ENCODE peak calls at places on chromosomes 11 and 22, in five cellular contexts. Z is activated T-helper 1 cell treated with Interleukin-2 at 50 U/mL for 16 hours, L is A172, S is NCI-H1105 treated with DMSO at 0.1 percent for 48 hours, V is HepG2. T is an unnamed sample.

GRCh38 chr11:2954263-2954662 is 25.0 kb upstream of the PHLDA2 start:
- DNase-seq in Z (no peak), L (peak; percentile 58), S (no peak), V (no peak), T (no peak)

GRCh38 chr11:126231725-126232459 is 20.3 kb downstream of the FAM118B start:
- DNase-seq in Z (no peak), L (no peak), S (peak; percentile 94), V (no peak), T (no peak)

GRCh38 chr11:60970369-60970774 is 1.1 kb upstream of the CD6 start:
- DNase-seq in Z (peak; percentile 69), L (peak; percentile 26), S (no peak), V (peak; percentile 16), T (no peak)

GRCh38 chr11:94151903-94152677 is 23.4 kb downstream of the PANX1 start:
- DNase-seq in Z (no peak), L (peak; percentile 79), S (no peak), V (peak; percentile 72), T (no peak)

GRCh38 chr22:28819253-28820096 is 19.1 kb upstream of the XBP1 start:
- DNase-seq in Z (no peak), L (no peak), S (no peak), V (peak; percentile 91), T (no peak)

GRCh38 chr22:20807315-20807752 is 33.4 kb downstream of the SERPIND1 start:
- DNase-seq in Z (no peak), L (peak; percentile 69), S (no peak), V (no peak), T (no peak)

GRCh38 chr11:112554586-112554985 is 293.9 kb upstream of the PLET1 start:
- DNase-seq in Z (no peak), L (peak; percentile 4), S (no peak), V (no peak), T (no peak)

GRCh38 chr11:71563401-71563800 is 2.0 kb upstream of the KRTAP5-10 start:
- DNase-seq in Z (no peak), L (peak; percentile 82), S (no peak), V (peak; percentile 58), T (peak; percentile 38)

GRCh38 chr22:36299911-36300310 is 47.0 kb downstream of the APOL1 start:
- DNase-seq in Z (no peak), L (no peak), S (no peak), V (no peak), T (no peak)

GRCh38 chr11:72781313-72782080 is 12.3 kb downstream of the STARD10 start:
- DNase-seq in Z (peak; percentile 36), L (no peak), S (peak; percentile 18), V (no peak), T (no peak)

T was measured in iPS DF 19.7.